ENCODE peak calls at places on chromosomes 11 and 22, in ten cellular contexts. E is amniotic stem cell, U is SW480, F is T follicular helper cell, N is nucleus accumbens, A is neuronal stem cell, J is upper lobe of right lung, C is islet precursor cell, O is NCI-H774, H is ACHN. D is an unnamed sample.

GRCh38 chr11:76745561-76746207 is 37.5 kb upstream of the TSKU start:
- DNase-seq in E (no peak), U (no peak), F (no peak), N (no peak), A (no peak), J (no peak), C (no peak), O (no peak), H (no peak), D (no peak)

GRCh38 chr11:11000546-11001283 is 142.9 kb upstream of the ZBED5 start:
- DNase-seq in E (no peak), U (no peak), F (no peak), N (no peak), A (no peak), J (no peak), C (no peak), O (no peak), H (no peak), D (no peak)

GRCh38 chr11:67372993-67373915 is at the start of gene CLCF1:
- DNase-seq in E (peak), U (peak), F (peak), N (peak), A (peak), J (peak), C (peak), O (peak), H (peak), D (no peak)

GRCh38 chr11:61345954-61346814 is 13.2 kb downstream of the TKFC start:
- DNase-seq in E (no peak), U (no peak), F (no peak), N (no peak), A (no peak), J (no peak), C (no peak), O (no peak), H (no peak), D (no peak)

GRCh38 chr22:37462983-37463382 is 23.2 kb downstream of the MFNG start:
- DNase-seq in E (no peak), U (no peak), F (no peak), N (no peak), A (peak), J (no peak), C (peak), O (no peak), H (peak), D (peak)

GRCh38 chr11:127710831-127711230 is 710.3 kb upstream of the KIRREL3 start:
- DNase-seq in E (no peak), U (no peak), F (no peak), N (no peak), A (no peak), J (no peak), C (no peak), O (no peak), H (no peak), D (no peak)

GRCh38 chr11:33329705-33330329 is 72.6 kb downstream of the HIPK3 start:
- DNase-seq in E (peak), U (peak), F (peak), N (peak), A (no peak), J (no peak), C (peak), O (no peak), H (peak), D (no peak)

GRCh38 chr11:38791346-38791961 is 2193.4 kb upstream of the RAG2 start:
- DNase-seq in E (peak), U (peak), F (no peak), N (peak), A (peak), J (no peak), C (peak), O (peak), H (peak), D (no peak)

GRCh38 chr11:2343502-2343901 is 33.6 kb upstream of the CD81 start:
- DNase-seq in E (no peak), U (no peak), F (no peak), N (no peak), A (no peak), J (peak), C (no peak), O (no peak), H (no peak), D (no peak)

GRCh38 chr11:29200776-29201574 is 815.9 kb downstream of the KCNA4 start:
- DNase-seq in E (no peak), U (peak), F (no peak), N (no peak), A (no peak), J (no peak), C (peak), O (no peak), H (no peak), D (no peak)

GRCh38 chr11:899724-900123 is 10.9 kb downstream of the CHID1 start:
- DNase-seq in E (no peak), U (no peak), F (no peak), N (no peak), A (no peak), J (no peak), C (no peak), O (no peak), H (no peak), D (no peak)

GRCh38 chr11:14974021-14974698 is 2.0 kb upstream of the CALCA start:
- DNase-seq in E (no peak), U (no peak), F (no peak), N (no peak), A (peak), J (no peak), C (peak), O (no peak), H (no peak), D (peak)

GRCh38 chr11:72580648-72580950 is 93.6 kb downstream of the PDE2A start:
- DNase-seq in E (no peak), U (no peak), F (no peak), N (no peak), A (no peak), J (peak), C (no peak), O (no peak), H (no peak), D (no peak)

GRCh38 chr11:88631497-88631896 is 294.0 kb upstream of the CTSC start:
- DNase-seq in E (no peak), U (no peak), F (no peak), N (no peak), A (peak), J (no peak), C (no peak), O (no peak), H (no peak), D (no peak)

GRCh38 chr11:122524532-122524882 is 131.0 kb upstream of the UBASH3B start:
- DNase-seq in E (no peak), U (no peak), F (no peak), N (no peak), A (no peak), J (no peak), C (no peak), O (no peak), H (no peak), D (no peak)

GRCh38 chr22:37292641-37293040 is 10.3 kb downstream of the CYTH4 start:
- DNase-seq in E (no peak), U (no peak), F (no peak), N (no peak), A (no peak), J (no peak), C (no peak), O (no peak), H (no peak), D (no peak)

GRCh38 chr11:64753380-64754123 is 6.2 kb downstream of the PYGM start:
- DNase-seq in E (no peak), U (no peak), F (no peak), N (no peak), A (no peak), J (peak), C (peak), O (no peak), H (no peak), D (no peak)

D was measured in ELF-1.